ENCODE peak calls at places on chromosomes 11 and 22, in ten cellular contexts. A is T-cell; X is naive thymus-derived CD8-positive, alpha-beta T cell; I is hypothalamus; C is GM03348; W is left ventricle myocardium inferior; J is sigmoid colon; L is activated T-cell treated with anti-CD3 and anti-CD28 coated beads for 1 hour; D is RCC 7860; T is NCI-H345. B is an unnamed sample.

GRCh38 chr11:77580712-77581337 is 8.9 kb upstream of the AQP11 start:
- DNase-seq in A (no peak), X (no peak), I (no peak), C (no peak), W (no peak), J (no peak), L (no peak), D (peak), T (peak), B (no peak)

GRCh38 chr11:58900479-58901420 is 38.5 kb upstream of the GLYATL1 start:
- DNase-seq in A (no peak), X (no peak), I (peak), C (peak), W (peak), J (no peak), L (no peak), D (no peak), T (no peak), B (no peak)

GRCh38 chr11:95231881-95232605 is 1.0 kb upstream of the SESN3 start:
- DNase-seq in A (peak), X (peak), I (peak), C (peak), W (peak), J (peak), L (peak), D (no peak), T (peak), B (peak)

GRCh38 chr11:91239359-91239758 is 985.3 kb upstream of the FAT3 start:
- DNase-seq in A (no peak), X (no peak), I (no peak), C (no peak), W (no peak), J (no peak), L (no peak), D (no peak), T (no peak), B (no peak)

GRCh38 chr22:41597635-41597953 is 8.0 kb upstream of the PMM1 start:
- DNase-seq in A (no peak), X (no peak), I (no peak), C (no peak), W (no peak), J (no peak), L (no peak), D (no peak), T (no peak), B (no peak)

GRCh38 chr22:31140746-31141145 is 438 bp upstream of the PLA2G3 start:
- DNase-seq in A (no peak), X (no peak), I (no peak), C (no peak), W (no peak), J (no peak), L (no peak), D (no peak), T (no peak), B (no peak)

GRCh38 chr11:20158597-20159257 is 1.5 kb downstream of the DBX1 start:
- DNase-seq in A (no peak), X (no peak), I (peak), C (peak), W (peak), J (peak), L (no peak), D (no peak), T (no peak), B (no peak)

GRCh38 chr11:10623797-10624761 is 55.6 kb upstream of the LYVE1 start:
- DNase-seq in A (no peak), X (no peak), I (no peak), C (peak), W (no peak), J (peak), L (no peak), D (no peak), T (peak), B (no peak)

GRCh38 chr11:101446726-101447125 is 137.1 kb downstream of the TRPC6 start:
- DNase-seq in A (no peak), X (no peak), I (no peak), C (peak), W (no peak), J (no peak), L (no peak), D (no peak), T (no peak), B (no peak)

GRCh38 chr22:41217553-41218157 is 12.5 kb downstream of the L3MBTL2 start:
- DNase-seq in A (peak), X (peak), I (peak), C (peak), W (peak), J (peak), L (no peak), D (no peak), T (no peak), B (no peak)

GRCh38 chr22:40954095-40954494 is 2.9 kb downstream of the RBX1 start:
- DNase-seq in A (no peak), X (no peak), I (no peak), C (no peak), W (no peak), J (no peak), L (no peak), D (no peak), T (no peak), B (no peak)

GRCh38 chr11:86192858-86193257 is 51.7 kb upstream of the EED start:
- DNase-seq in A (no peak), X (no peak), I (no peak), C (no peak), W (no peak), J (no peak), L (no peak), D (no peak), T (no peak), B (no peak)

GRCh38 chr22:27240298-27240885 is 561.2 kb downstream of the MN1 start:
- DNase-seq in A (no peak), X (no peak), I (no peak), C (no peak), W (no peak), J (no peak), L (no peak), D (peak), T (no peak), B (no peak)

GRCh38 chr11:66059966-66060680 is 8.0 kb downstream of the SF3B2 start:
- DNase-seq in A (no peak), X (no peak), I (no peak), C (no peak), W (no peak), J (no peak), L (no peak), D (no peak), T (no peak), B (no peak)

B was measured in RWPE2.